ENCODE peak calls at places on chromosome 4, in eight cellular contexts. Q, F, Y, N, K, J, B and C are unnamed samples.

GRCh38 chr4:4960574-4960973 is 58.7 kb downstream of the CYTL1 start:
- DNase-seq in Q (no peak), F (no peak), Y (no peak), N (no peak), K (no peak), J (no peak), B (no peak), C (no peak)

GRCh38 chr4:54032558-54033135 is 31.8 kb downstream of the CHIC2 start:
- DNase-seq in Q (no peak), F (no peak), Y (no peak), N (no peak), K (no peak), J (no peak), B (no peak), C (no peak)

GRCh38 chr4:31682796-31683195 is 962.6 kb downstream of the PCDH7 start:
- DNase-seq in Q (no peak), F (no peak), Y (no peak), N (no peak), K (no peak), J (no peak), B (no peak), C (no peak)

GRCh38 chr4:19721587-19721986 is 530.1 kb upstream of the SLIT2 start:
- DNase-seq in Q (no peak), F (no peak), Y (no peak), N (no peak), K (no peak), J (no peak), B (no peak), C (no peak)

GRCh38 chr4:22458112-22458511 is 57.8 kb downstream of the ADGRA3 start:
- DNase-seq in Q (no peak), F (no peak), Y (no peak), N (no peak), K (no peak), J (no peak), B (no peak), C (no peak)

GRCh38 chr4:76736434-76736833 is 161.5 kb downstream of the SOWAHB start:
- DNase-seq in Q (no peak), F (no peak), Y (no peak), N (no peak), K (no peak), J (no peak), B (no peak), C (no peak)

GRCh38 chr4:151485541-151486131 is 76.7 kb downstream of the FHIP1A start:
- DNase-seq in Q (no peak), F (no peak), Y (no peak), N (no peak), K (no peak), J (no peak), B (no peak), C (peak)

GRCh38 chr4:84971319-84971932 is 4.9 kb upstream of the WDFY3 start:
- DNase-seq in Q (no peak), F (no peak), Y (no peak), N (peak), K (no peak), J (peak), B (peak), C (no peak)

GRCh38 chr4:153188966-153189801 is 15.1 kb upstream of the TRIM2 start:
- DNase-seq in Q (no peak), F (no peak), Y (no peak), N (no peak), K (no peak), J (no peak), B (no peak), C (peak)

GRCh38 chr4:73725499-73725898 is 14.9 kb upstream of the CXCL8 start:
- DNase-seq in Q (no peak), F (no peak), Y (no peak), N (no peak), K (no peak), J (no peak), B (peak), C (no peak)

GRCh38 chr4:961651-962230 is 11.6 kb downstream of the DGKQ start:
- DNase-seq in Q (no peak), F (no peak), Y (peak), N (no peak), K (no peak), J (peak), B (no peak), C (no peak)

GRCh38 chr4:74097161-74097560 is 1.8 kb downstream of the CXCL2 start:
- DNase-seq in Q (no peak), F (no peak), Y (no peak), N (no peak), K (no peak), J (no peak), B (peak), C (no peak)

GRCh38 chr4:73430188-73430587 is 5.8 kb upstream of the AFP start:
- DNase-seq in Q (no peak), F (no peak), Y (no peak), N (no peak), K (no peak), J (no peak), B (no peak), C (no peak)

GRCh38 chr4:48653217-48654014 is 126.7 kb downstream of the FRYL start:
- DNase-seq in Q (peak), F (peak), Y (peak), N (peak), K (peak), J (peak), B (no peak), C (peak)

GRCh38 chr4:3252831-3253641 is 4.1 kb downstream of the MSANTD1 start:
- DNase-seq in Q (no peak), F (peak), Y (no peak), N (no peak), K (no peak), J (no peak), B (no peak), C (peak)

GRCh38 chr4:8380511-8381415 is 59.8 kb downstream of the ACOX3 start:
- DNase-seq in Q (no peak), F (peak), Y (no peak), N (no peak), K (no peak), J (peak), B (no peak), C (no peak)

GRCh38 chr4:20761382-20761781 is 61.1 kb downstream of the PACRGL start:
- DNase-seq in Q (no peak), F (no peak), Y (no peak), N (no peak), K (no peak), J (no peak), B (no peak), C (no peak)

GRCh38 chr4:84852081-84852480 is 114.4 kb downstream of the WDFY3 start:
- DNase-seq in Q (no peak), F (no peak), Y (no peak), N (no peak), K (no peak), J (peak), B (peak), C (no peak)

GRCh38 chr4:40953253-40954118 is 203.7 kb downstream of the NSUN7 start:
- DNase-seq in Q (no peak), F (no peak), Y (no peak), N (no peak), K (no peak), J (peak), B (peak), C (no peak)

GRCh38 chr4:16264798-16265197 is 38.5 kb upstream of the TAPT1 start:
- DNase-seq in Q (no peak), F (no peak), Y (no peak), N (peak), K (no peak), J (peak), B (peak), C (peak)